ENCODE peak calls at places on chromosomes 3 and 15, in ten cellular contexts. One of them, this sample, is unnamed.

GRCh38 chr3:127037971-127038446 is 55.1 kb downstream of the PLXNA1 start:
- DNase-seq in suprapubic skin: no peak
- DNase-seq in uterus: no peak
- DNase-seq in stimulated activated CD4-positive, alpha-beta T cell treated with anti-CD3 and anti-CD28 coated beads, TNF-alpha, amount 100 ng/mL, for 4 hours: no peak
- DNase-seq in activated CD4-positive, alpha-beta T cell treated with anti-CD3 and anti-CD28 coated beads, Interleukin-2, amount 50 U/mL, for 24 hours: no peak
- DNase-seq in anterior cingulate cortex: no peak
- DNase-seq in HTR-8/SVneo: no peak
- DNase-seq in stimulated activated CD8-positive, alpha-beta memory T cell treated with anti-CD3 and anti-CD28 coated beads, Interleukin-4, amount 100 ng/mL, for 4 hours: no peak
- DNase-seq in progenitor cell of endocrine pancreas: no peak
- DNase-seq in colonic mucosa: no peak
- DNase-seq in this sample: no peak

GRCh38 chr3:188524057-188524456 is 370.1 kb downstream of the LPP start:
- DNase-seq in stimulated activated CD4-positive, alpha-beta T cell treated with anti-CD3 and anti-CD28 coated beads, TNF-alpha, amount 100 ng/mL, for 4 hours: no peak
- DNase-seq in anterior cingulate cortex: no peak
- DNase-seq in progenitor cell of endocrine pancreas: no peak
- DNase-seq in HTR-8/SVneo: no peak
- DNase-seq in stimulated activated CD8-positive, alpha-beta memory T cell treated with anti-CD3 and anti-CD28 coated beads, Interleukin-4, amount 100 ng/mL, for 4 hours: no peak
- DNase-seq in activated CD4-positive, alpha-beta T cell treated with anti-CD3 and anti-CD28 coated beads, Interleukin-2, amount 50 U/mL, for 24 hours: no peak
- DNase-seq in uterus: no peak
- DNase-seq in colonic mucosa: no peak
- DNase-seq in suprapubic skin: no peak
- DNase-seq in this sample: no peak

GRCh38 chr3:39149059-39149455 is 4.3 kb downstream of the CSRNP1 start:
- DNase-seq in suprapubic skin: no peak
- DNase-seq in stimulated activated CD4-positive, alpha-beta T cell treated with anti-CD3 and anti-CD28 coated beads, TNF-alpha, amount 100 ng/mL, for 4 hours: no peak
- DNase-seq in progenitor cell of endocrine pancreas: no peak
- DNase-seq in anterior cingulate cortex: no peak
- DNase-seq in activated CD4-positive, alpha-beta T cell treated with anti-CD3 and anti-CD28 coated beads, Interleukin-2, amount 50 U/mL, for 24 hours: no peak
- DNase-seq in colonic mucosa: no peak
- DNase-seq in HTR-8/SVneo: no peak
- DNase-seq in stimulated activated CD8-positive, alpha-beta memory T cell treated with anti-CD3 and anti-CD28 coated beads, Interleukin-4, amount 100 ng/mL, for 4 hours: no peak
- DNase-seq in uterus: no peak
- DNase-seq in this sample: no peak

GRCh38 chr3:102092617-102093466 is 243.5 kb downstream of the NFKBIZ start:
- DNase-seq in HTR-8/SVneo: no peak
- DNase-seq in anterior cingulate cortex: no peak
- DNase-seq in activated CD4-positive, alpha-beta T cell treated with anti-CD3 and anti-CD28 coated beads, Interleukin-2, amount 50 U/mL, for 24 hours: peak
- DNase-seq in progenitor cell of endocrine pancreas: no peak
- DNase-seq in suprapubic skin: no peak
- DNase-seq in stimulated activated CD4-positive, alpha-beta T cell treated with anti-CD3 and anti-CD28 coated beads, TNF-alpha, amount 100 ng/mL, for 4 hours: no peak
- DNase-seq in uterus: no peak
- DNase-seq in colonic mucosa: no peak
- DNase-seq in stimulated activated CD8-positive, alpha-beta memory T cell treated with anti-CD3 and anti-CD28 coated beads, Interleukin-4, amount 100 ng/mL, for 4 hours: no peak
- DNase-seq in this sample: no peak

GRCh38 chr15:44706946-44707636 is 4.0 kb downstream of the PATL2 start:
- DNase-seq in colonic mucosa: peak
- DNase-seq in HTR-8/SVneo: no peak
- DNase-seq in suprapubic skin: no peak
- DNase-seq in uterus: no peak
- DNase-seq in anterior cingulate cortex: no peak
- DNase-seq in stimulated activated CD4-positive, alpha-beta T cell treated with anti-CD3 and anti-CD28 coated beads, TNF-alpha, amount 100 ng/mL, for 4 hours: no peak
- DNase-seq in activated CD4-positive, alpha-beta T cell treated with anti-CD3 and anti-CD28 coated beads, Interleukin-2, amount 50 U/mL, for 24 hours: no peak
- DNase-seq in progenitor cell of endocrine pancreas: no peak
- DNase-seq in stimulated activated CD8-positive, alpha-beta memory T cell treated with anti-CD3 and anti-CD28 coated beads, Interleukin-4, amount 100 ng/mL, for 4 hours: no peak
- DNase-seq in this sample: no peak

GRCh38 chr15:40909662-40910625 is 15.7 kb downstream of the VPS18 start:
- DNase-seq in HTR-8/SVneo: no peak
- DNase-seq in progenitor cell of endocrine pancreas: no peak
- DNase-seq in stimulated activated CD4-positive, alpha-beta T cell treated with anti-CD3 and anti-CD28 coated beads, TNF-alpha, amount 100 ng/mL, for 4 hours: no peak
- DNase-seq in anterior cingulate cortex: no peak
- DNase-seq in activated CD4-positive, alpha-beta T cell treated with anti-CD3 and anti-CD28 coated beads, Interleukin-2, amount 50 U/mL, for 24 hours: no peak
- DNase-seq in colonic mucosa: no peak
- DNase-seq in uterus: no peak
- DNase-seq in stimulated activated CD8-positive, alpha-beta memory T cell treated with anti-CD3 and anti-CD28 coated beads, Interleukin-4, amount 100 ng/mL, for 4 hours: no peak
- DNase-seq in suprapubic skin: no peak
- DNase-seq in this sample: no peak

GRCh38 chr15:38560456-38560926 is 4.1 kb downstream of the RASGRP1 start:
- DNase-seq in stimulated activated CD8-positive, alpha-beta memory T cell treated with anti-CD3 and anti-CD28 coated beads, Interleukin-4, amount 100 ng/mL, for 4 hours: no peak
- DNase-seq in HTR-8/SVneo: no peak
- DNase-seq in suprapubic skin: no peak
- DNase-seq in uterus: no peak
- DNase-seq in stimulated activated CD4-positive, alpha-beta T cell treated with anti-CD3 and anti-CD28 coated beads, TNF-alpha, amount 100 ng/mL, for 4 hours: no peak
- DNase-seq in colonic mucosa: no peak
- DNase-seq in anterior cingulate cortex: no peak
- DNase-seq in progenitor cell of endocrine pancreas: no peak
- DNase-seq in activated CD4-positive, alpha-beta T cell treated with anti-CD3 and anti-CD28 coated beads, Interleukin-2, amount 50 U/mL, for 24 hours: no peak
- DNase-seq in this sample: no peak

GRCh38 chr3:48142316-48142870 is 45.8 kb downstream of the CDC25A start:
- DNase-seq in colonic mucosa: peak
- DNase-seq in progenitor cell of endocrine pancreas: no peak
- DNase-seq in stimulated activated CD8-positive, alpha-beta memory T cell treated with anti-CD3 and anti-CD28 coated beads, Interleukin-4, amount 100 ng/mL, for 4 hours: no peak
- DNase-seq in activated CD4-positive, alpha-beta T cell treated with anti-CD3 and anti-CD28 coated beads, Interleukin-2, amount 50 U/mL, for 24 hours: no peak
- DNase-seq in HTR-8/SVneo: no peak
- DNase-seq in suprapubic skin: no peak
- DNase-seq in stimulated activated CD4-positive, alpha-beta T cell treated with anti-CD3 and anti-CD28 coated beads, TNF-alpha, amount 100 ng/mL, for 4 hours: no peak
- DNase-seq in anterior cingulate cortex: no peak
- DNase-seq in uterus: no peak
- DNase-seq in this sample: no peak

GRCh38 chr3:188689101-188689574 is 482.6 kb upstream of the TPRG1 start:
- DNase-seq in HTR-8/SVneo: no peak
- DNase-seq in uterus: no peak
- DNase-seq in activated CD4-positive, alpha-beta T cell treated with anti-CD3 and anti-CD28 coated beads, Interleukin-2, amount 50 U/mL, for 24 hours: no peak
- DNase-seq in suprapubic skin: peak
- DNase-seq in colonic mucosa: no peak
- DNase-seq in stimulated activated CD4-positive, alpha-beta T cell treated with anti-CD3 and anti-CD28 coated beads, TNF-alpha, amount 100 ng/mL, for 4 hours: no peak
- DNase-seq in anterior cingulate cortex: no peak
- DNase-seq in progenitor cell of endocrine pancreas: no peak
- DNase-seq in stimulated activated CD8-positive, alpha-beta memory T cell treated with anti-CD3 and anti-CD28 coated beads, Interleukin-4, amount 100 ng/mL, for 4 hours: no peak
- DNase-seq in this sample: no peak

GRCh38 chr3:129002573-129003569 is 1.8 kb downstream of the EFCC1 start:
- DNase-seq in colonic mucosa: no peak
- DNase-seq in stimulated activated CD4-positive, alpha-beta T cell treated with anti-CD3 and anti-CD28 coated beads, TNF-alpha, amount 100 ng/mL, for 4 hours: no peak
- DNase-seq in uterus: no peak
- DNase-seq in activated CD4-positive, alpha-beta T cell treated with anti-CD3 and anti-CD28 coated beads, Interleukin-2, amount 50 U/mL, for 24 hours: no peak
- DNase-seq in anterior cingulate cortex: no peak
- DNase-seq in progenitor cell of endocrine pancreas: no peak
- DNase-seq in suprapubic skin: no peak
- DNase-seq in stimulated activated CD8-positive, alpha-beta memory T cell treated with anti-CD3 and anti-CD28 coated beads, Interleukin-4, amount 100 ng/mL, for 4 hours: no peak
- DNase-seq in HTR-8/SVneo: no peak
- DNase-seq in this sample: no peak

GRCh38 chr3:126539558-126540250 is 15.7 kb downstream of the CHST13 start:
- DNase-seq in HTR-8/SVneo: no peak
- DNase-seq in colonic mucosa: no peak
- DNase-seq in stimulated activated CD4-positive, alpha-beta T cell treated with anti-CD3 and anti-CD28 coated beads, TNF-alpha, amount 100 ng/mL, for 4 hours: no peak
- DNase-seq in stimulated activated CD8-positive, alpha-beta memory T cell treated with anti-CD3 and anti-CD28 coated beads, Interleukin-4, amount 100 ng/mL, for 4 hours: no peak
- DNase-seq in uterus: peak
- DNase-seq in suprapubic skin: no peak
- DNase-seq in activated CD4-positive, alpha-beta T cell treated with anti-CD3 and anti-CD28 coated beads, Interleukin-2, amount 50 U/mL, for 24 hours: no peak
- DNase-seq in anterior cingulate cortex: no peak
- DNase-seq in progenitor cell of endocrine pancreas: no peak
- DNase-seq in this sample: no peak

GRCh38 chr15:69805248-69805953 is 292.3 kb downstream of the TLE3 start:
- DNase-seq in colonic mucosa: no peak
- DNase-seq in stimulated activated CD4-positive, alpha-beta T cell treated with anti-CD3 and anti-CD28 coated beads, TNF-alpha, amount 100 ng/mL, for 4 hours: no peak
- DNase-seq in suprapubic skin: no peak
- DNase-seq in progenitor cell of endocrine pancreas: no peak
- DNase-seq in stimulated activated CD8-positive, alpha-beta memory T cell treated with anti-CD3 and anti-CD28 coated beads, Interleukin-4, amount 100 ng/mL, for 4 hours: no peak
- DNase-seq in HTR-8/SVneo: no peak
- DNase-seq in activated CD4-positive, alpha-beta T cell treated with anti-CD3 and anti-CD28 coated beads, Interleukin-2, amount 50 U/mL, for 24 hours: no peak
- DNase-seq in uterus: no peak
- DNase-seq in anterior cingulate cortex: no peak
- DNase-seq in this sample: no peak

GRCh38 chr3:58556761-58557181 is 19.8 kb upstream of the ACOX2 start:
- DNase-seq in HTR-8/SVneo: no peak
- DNase-seq in activated CD4-positive, alpha-beta T cell treated with anti-CD3 and anti-CD28 coated beads, Interleukin-2, amount 50 U/mL, for 24 hours: no peak
- DNase-seq in uterus: no peak
- DNase-seq in stimulated activated CD4-positive, alpha-beta T cell treated with anti-CD3 and anti-CD28 coated beads, TNF-alpha, amount 100 ng/mL, for 4 hours: no peak
- DNase-seq in suprapubic skin: peak
- DNase-seq in anterior cingulate cortex: no peak
- DNase-seq in colonic mucosa: no peak
- DNase-seq in stimulated activated CD8-positive, alpha-beta memory T cell treated with anti-CD3 and anti-CD28 coated beads, Interleukin-4, amount 100 ng/mL, for 4 hours: no peak
- DNase-seq in progenitor cell of endocrine pancreas: no peak
- DNase-seq in this sample: no peak

GRCh38 chr15:57541805-57542504 is 49.7 kb upstream of the MYZAP start:
- DNase-seq in progenitor cell of endocrine pancreas: peak
- DNase-seq in colonic mucosa: peak
- DNase-seq in stimulated activated CD4-positive, alpha-beta T cell treated with anti-CD3 and anti-CD28 coated beads, TNF-alpha, amount 100 ng/mL, for 4 hours: no peak
- DNase-seq in uterus: peak
- DNase-seq in suprapubic skin: no peak
- DNase-seq in anterior cingulate cortex: no peak
- DNase-seq in HTR-8/SVneo: peak
- DNase-seq in activated CD4-positive, alpha-beta T cell treated with anti-CD3 and anti-CD28 coated beads, Interleukin-2, amount 50 U/mL, for 24 hours: no peak
- DNase-seq in stimulated activated CD8-positive, alpha-beta memory T cell treated with anti-CD3 and anti-CD28 coated beads, Interleukin-4, amount 100 ng/mL, for 4 hours: no peak
- DNase-seq in this sample: no peak

GRCh38 chr3:187929115-187929828 is 184.0 kb upstream of the BCL6 start:
- DNase-seq in colonic mucosa: no peak
- DNase-seq in activated CD4-positive, alpha-beta T cell treated with anti-CD3 and anti-CD28 coated beads, Interleukin-2, amount 50 U/mL, for 24 hours: no peak
- DNase-seq in anterior cingulate cortex: no peak
- DNase-seq in stimulated activated CD8-positive, alpha-beta memory T cell treated with anti-CD3 and anti-CD28 coated beads, Interleukin-4, amount 100 ng/mL, for 4 hours: no peak
- DNase-seq in HTR-8/SVneo: no peak
- DNase-seq in suprapubic skin: no peak
- DNase-seq in uterus: no peak
- DNase-seq in progenitor cell of endocrine pancreas: no peak
- DNase-seq in stimulated activated CD4-positive, alpha-beta T cell treated with anti-CD3 and anti-CD28 coated beads, TNF-alpha, amount 100 ng/mL, for 4 hours: no peak
- DNase-seq in this sample: no peak

GRCh38 chr3:73175698-73176097 is 114.2 kb downstream of the EBLN2 start:
- DNase-seq in activated CD4-positive, alpha-beta T cell treated with anti-CD3 and anti-CD28 coated beads, Interleukin-2, amount 50 U/mL, for 24 hours: no peak
- DNase-seq in stimulated activated CD4-positive, alpha-beta T cell treated with anti-CD3 and anti-CD28 coated beads, TNF-alpha, amount 100 ng/mL, for 4 hours: no peak
- DNase-seq in progenitor cell of endocrine pancreas: no peak
- DNase-seq in suprapubic skin: no peak
- DNase-seq in stimulated activated CD8-positive, alpha-beta memory T cell treated with anti-CD3 and anti-CD28 coated beads, Interleukin-4, amount 100 ng/mL, for 4 hours: no peak
- DNase-seq in uterus: no peak
- DNase-seq in anterior cingulate cortex: no peak
- DNase-seq in HTR-8/SVneo: no peak
- DNase-seq in colonic mucosa: no peak
- DNase-seq in this sample: no peak

GRCh38 chr3:119145500-119146167 is at the start of gene TEX55:
- DNase-seq in HTR-8/SVneo: peak
- DNase-seq in progenitor cell of endocrine pancreas: no peak
- DNase-seq in uterus: no peak
- DNase-seq in colonic mucosa: peak
- DNase-seq in anterior cingulate cortex: no peak
- DNase-seq in activated CD4-positive, alpha-beta T cell treated with anti-CD3 and anti-CD28 coated beads, Interleukin-2, amount 50 U/mL, for 24 hours: no peak
- DNase-seq in suprapubic skin: peak
- DNase-seq in stimulated activated CD8-positive, alpha-beta memory T cell treated with anti-CD3 and anti-CD28 coated beads, Interleukin-4, amount 100 ng/mL, for 4 hours: no peak
- DNase-seq in stimulated activated CD4-positive, alpha-beta T cell treated with anti-CD3 and anti-CD28 coated beads, TNF-alpha, amount 100 ng/mL, for 4 hours: no peak
- DNase-seq in this sample: peak

GRCh38 chr3:161222662-161223061 is 1.6 kb downstream of the NMD3 start:
- DNase-seq in suprapubic skin: no peak
- DNase-seq in colonic mucosa: no peak
- DNase-seq in HTR-8/SVneo: no peak
- DNase-seq in anterior cingulate cortex: no peak
- DNase-seq in uterus: no peak
- DNase-seq in activated CD4-positive, alpha-beta T cell treated with anti-CD3 and anti-CD28 coated beads, Interleukin-2, amount 50 U/mL, for 24 hours: no peak
- DNase-seq in stimulated activated CD8-positive, alpha-beta memory T cell treated with anti-CD3 and anti-CD28 coated beads, Interleukin-4, amount 100 ng/mL, for 4 hours: no peak
- DNase-seq in progenitor cell of endocrine pancreas: no peak
- DNase-seq in stimulated activated CD4-positive, alpha-beta T cell treated with anti-CD3 and anti-CD28 coated beads, TNF-alpha, amount 100 ng/mL, for 4 hours: no peak
- DNase-seq in this sample: no peak

GRCh38 chr15:49155834-49156627 is 632 bp upstream of the COPS2 start:
- DNase-seq in anterior cingulate cortex: no peak
- DNase-seq in HTR-8/SVneo: no peak
- DNase-seq in stimulated activated CD8-positive, alpha-beta memory T cell treated with anti-CD3 and anti-CD28 coated beads, Interleukin-4, amount 100 ng/mL, for 4 hours: no peak
- DNase-seq in progenitor cell of endocrine pancreas: no peak
- DNase-seq in uterus: no peak
- DNase-seq in suprapubic skin: no peak
- DNase-seq in colonic mucosa: no peak
- DNase-seq in activated CD4-positive, alpha-beta T cell treated with anti-CD3 and anti-CD28 coated beads, Interleukin-2, amount 50 U/mL, for 24 hours: no peak
- DNase-seq in stimulated activated CD4-positive, alpha-beta T cell treated with anti-CD3 and anti-CD28 coated beads, TNF-alpha, amount 100 ng/mL, for 4 hours: no peak
- DNase-seq in this sample: no peak

GRCh38 chr3:159126261-159127020 is 324.6 kb downstream of the MFSD1 start:
- DNase-seq in uterus: no peak
- DNase-seq in stimulated activated CD8-positive, alpha-beta memory T cell treated with anti-CD3 and anti-CD28 coated beads, Interleukin-4, amount 100 ng/mL, for 4 hours: no peak
- DNase-seq in colonic mucosa: no peak
- DNase-seq in anterior cingulate cortex: no peak
- DNase-seq in HTR-8/SVneo: no peak
- DNase-seq in suprapubic skin: no peak
- DNase-seq in activated CD4-positive, alpha-beta T cell treated with anti-CD3 and anti-CD28 coated beads, Interleukin-2, amount 50 U/mL, for 24 hours: no peak
- DNase-seq in stimulated activated CD4-positive, alpha-beta T cell treated with anti-CD3 and anti-CD28 coated beads, TNF-alpha, amount 100 ng/mL, for 4 hours: no peak
- DNase-seq in progenitor cell of endocrine pancreas: no peak
- DNase-seq in this sample: no peak

GRCh38 chr3:72496055-72496690 is 352.1 kb downstream of the SHQ1 start:
- DNase-seq in anterior cingulate cortex: no peak
- DNase-seq in suprapubic skin: no peak
- DNase-seq in stimulated activated CD4-positive, alpha-beta T cell treated with anti-CD3 and anti-CD28 coated beads, TNF-alpha, amount 100 ng/mL, for 4 hours: no peak
- DNase-seq in stimulated activated CD8-positive, alpha-beta memory T cell treated with anti-CD3 and anti-CD28 coated beads, Interleukin-4, amount 100 ng/mL, for 4 hours: no peak
- DNase-seq in activated CD4-positive, alpha-beta T cell treated with anti-CD3 and anti-CD28 coated beads, Interleukin-2, amount 50 U/mL, for 24 hours: no peak
- DNase-seq in uterus: no peak
- DNase-seq in progenitor cell of endocrine pancreas: no peak
- DNase-seq in HTR-8/SVneo: no peak
- DNase-seq in colonic mucosa: no peak
- DNase-seq in this sample: no peak

GRCh38 chr15:82159922-82160321 is 102.6 kb downstream of the EFL1 start:
- DNase-seq in suprapubic skin: no peak
- DNase-seq in progenitor cell of endocrine pancreas: no peak
- DNase-seq in stimulated activated CD8-positive, alpha-beta memory T cell treated with anti-CD3 and anti-CD28 coated beads, Interleukin-4, amount 100 ng/mL, for 4 hours: no peak
- DNase-seq in uterus: no peak
- DNase-seq in anterior cingulate cortex: no peak
- DNase-seq in activated CD4-positive, alpha-beta T cell treated with anti-CD3 and anti-CD28 coated beads, Interleukin-2, amount 50 U/mL, for 24 hours: no peak
- DNase-seq in stimulated activated CD4-positive, alpha-beta T cell treated with anti-CD3 and anti-CD28 coated beads, TNF-alpha, amount 100 ng/mL, for 4 hours: no peak
- DNase-seq in colonic mucosa: no peak
- DNase-seq in HTR-8/SVneo: peak
- DNase-seq in this sample: no peak